ENCODE peak calls at places on chromosomes 3 and 15, in four cellular contexts. One of them, this sample, is unnamed.

GRCh38 chr3:39531066-39531465 is 63.6 kb downstream of the MOBP start:
- DNase-seq in endothelial cell of umbilical vein: no peak
- DNase-seq in esophagus muscularis mucosa: no peak
- DNase-seq in HCT116: no peak
- DNase-seq in this sample: no peak

GRCh38 chr3:140152851-140153640 is 218.1 kb downstream of the CLSTN2 start:
- DNase-seq in esophagus muscularis mucosa: peak; percentile 89
- DNase-seq in HCT116: no peak
- DNase-seq in endothelial cell of umbilical vein: no peak
- DNase-seq in this sample: peak; percentile 89

GRCh38 chr3:20141841-20142240 is 44.2 kb downstream of the SGO1 start:
- DNase-seq in esophagus muscularis mucosa: no peak
- DNase-seq in endothelial cell of umbilical vein: no peak
- DNase-seq in HCT116: no peak
- DNase-seq in this sample: no peak

GRCh38 chr15:96115642-96116041 is 214.9 kb upstream of the NR2F2 start:
- DNase-seq in esophagus muscularis mucosa: peak; percentile 45
- DNase-seq in endothelial cell of umbilical vein: no peak
- DNase-seq in HCT116: no peak
- DNase-seq in this sample: no peak

GRCh38 chr15:67595572-67595971 is 53.1 kb downstream of the MAP2K5 start:
- DNase-seq in esophagus muscularis mucosa: no peak
- DNase-seq in HCT116: no peak
- DNase-seq in endothelial cell of umbilical vein: peak; percentile 9
- DNase-seq in this sample: no peak

GRCh38 chr3:5583920-5584319 is 396.4 kb downstream of the EDEM1 start:
- DNase-seq in endothelial cell of umbilical vein: no peak
- DNase-seq in HCT116: no peak
- DNase-seq in esophagus muscularis mucosa: no peak
- DNase-seq in this sample: no peak

GRCh38 chr3:16993227-16993626 is 108.5 kb downstream of the PLCL2 start:
- DNase-seq in HCT116: no peak
- DNase-seq in esophagus muscularis mucosa: no peak
- DNase-seq in endothelial cell of umbilical vein: no peak
- DNase-seq in this sample: no peak

GRCh38 chr3:25107918-25108617 is 320.0 kb upstream of the RARB start:
- DNase-seq in HCT116: no peak
- DNase-seq in esophagus muscularis mucosa: no peak
- DNase-seq in endothelial cell of umbilical vein: no peak
- DNase-seq in this sample: no peak

GRCh38 chr3:38647217-38647970 is 2.1 kb downstream of the SCN5A start:
- DNase-seq in esophagus muscularis mucosa: peak; percentile 53
- DNase-seq in endothelial cell of umbilical vein: no peak
- DNase-seq in HCT116: no peak
- DNase-seq in this sample: no peak

GRCh38 chr3:138118863-138119766 is 3.7 kb upstream of the DZIP1L start:
- DNase-seq in endothelial cell of umbilical vein: peak; percentile 77
- DNase-seq in HCT116: peak; percentile 69
- DNase-seq in esophagus muscularis mucosa: no peak
- DNase-seq in this sample: peak; percentile 77

GRCh38 chr15:88396382-88396781 is 70.8 kb downstream of the MRPL46 start:
- DNase-seq in endothelial cell of umbilical vein: no peak
- DNase-seq in esophagus muscularis mucosa: no peak
- DNase-seq in HCT116: no peak
- DNase-seq in this sample: no peak

GRCh38 chr3:195181781-195182469 is 89.0 kb downstream of the XXYLT1 start:
- DNase-seq in HCT116: no peak
- DNase-seq in esophagus muscularis mucosa: no peak
- DNase-seq in endothelial cell of umbilical vein: peak; percentile 61
- DNase-seq in this sample: no peak

GRCh38 chr3:123096701-123097100 is 29.9 kb downstream of the PDIA5 start:
- DNase-seq in HCT116: no peak
- DNase-seq in esophagus muscularis mucosa: no peak
- DNase-seq in endothelial cell of umbilical vein: no peak
- DNase-seq in this sample: peak; percentile 66

GRCh38 chr3:50189274-50189673 is 2.1 kb upstream of the GNAT1 start:
- DNase-seq in HCT116: peak; percentile 40
- DNase-seq in esophagus muscularis mucosa: no peak
- DNase-seq in endothelial cell of umbilical vein: peak; percentile 81
- DNase-seq in this sample: peak; percentile 89

GRCh38 chr3:50187750-50188149 is 3.7 kb upstream of the GNAT1 start:
- DNase-seq in HCT116: no peak
- DNase-seq in esophagus muscularis mucosa: no peak
- DNase-seq in endothelial cell of umbilical vein: no peak
- DNase-seq in this sample: no peak

GRCh38 chr3:50192124-50192523 is 714 bp downstream of the GNAT1 start:
- DNase-seq in HCT116: no peak
- DNase-seq in esophagus muscularis mucosa: no peak
- DNase-seq in endothelial cell of umbilical vein: no peak
- DNase-seq in this sample: no peak

GRCh38 chr3:50190921-50191660 is at the start of gene GNAT1:
- DNase-seq in endothelial cell of umbilical vein: peak; percentile 18
- DNase-seq in HCT116: no peak
- DNase-seq in esophagus muscularis mucosa: no peak
- DNase-seq in this sample: no peak

GRCh38 chr3:50189989-50190388 is 1.4 kb upstream of the GNAT1 start:
- DNase-seq in endothelial cell of umbilical vein: no peak
- DNase-seq in esophagus muscularis mucosa: no peak
- DNase-seq in HCT116: no peak
- DNase-seq in this sample: no peak
- TF ChIP-seq POLR2A in endothelial cell of umbilical vein: peak; percentile 21
- TF ChIP-seq POLR2A in esophagus muscularis mucosa: no peak
- TF ChIP-seq POLR2A in HCT116: no peak
- TF ChIP-seq POLR2A in this sample: no peak

GRCh38 chr3:134795776-134796312 is 784 bp downstream of the EPHB1 start:
- DNase-seq in HCT116: no peak
- DNase-seq in esophagus muscularis mucosa: peak; percentile 89
- DNase-seq in endothelial cell of umbilical vein: no peak
- DNase-seq in this sample: peak; percentile 65
- H3K4me1 ChIP-seq in HCT116: no peaks in the 10 kb centered on the region
- H3K4me1 ChIP-seq in esophagus muscularis mucosa: peaks cover 40% of the 10 kb centered on the region
- H3K4me1 ChIP-seq in endothelial cell of umbilical vein: peaks cover 12% of the 10 kb centered on the region
- H3K4me1 ChIP-seq in this sample: peaks cover 5% of the 10 kb centered on the region

GRCh38 chr3:42655331-42655888 is 1.9 kb downstream of the ZBTB47 start:
- DNase-seq in esophagus muscularis mucosa: no peak
- DNase-seq in endothelial cell of umbilical vein: peak; percentile 11
- DNase-seq in HCT116: no peak
- DNase-seq in this sample: peak; percentile 45

GRCh38 chr3:42653560-42654330 is at the start of gene ZBTB47:
- DNase-seq in esophagus muscularis mucosa: no peak
- DNase-seq in endothelial cell of umbilical vein: peak; percentile 33
- DNase-seq in HCT116: no peak
- DNase-seq in this sample: peak; percentile 72

GRCh38 chr3:42655980-42656679 is 2.6 kb downstream of the ZBTB47 start:
- DNase-seq in esophagus muscularis mucosa: peak; percentile 91
- DNase-seq in endothelial cell of umbilical vein: peak; percentile 37
- DNase-seq in HCT116: no peak
- DNase-seq in this sample: no peak

GRCh38 chr3:42653303-42653559 is 266 bp upstream of the ZBTB47 start:
- DNase-seq in esophagus muscularis mucosa: no peak
- DNase-seq in endothelial cell of umbilical vein: no peak
- DNase-seq in HCT116: no peak
- DNase-seq in this sample: no peak

DNA sequence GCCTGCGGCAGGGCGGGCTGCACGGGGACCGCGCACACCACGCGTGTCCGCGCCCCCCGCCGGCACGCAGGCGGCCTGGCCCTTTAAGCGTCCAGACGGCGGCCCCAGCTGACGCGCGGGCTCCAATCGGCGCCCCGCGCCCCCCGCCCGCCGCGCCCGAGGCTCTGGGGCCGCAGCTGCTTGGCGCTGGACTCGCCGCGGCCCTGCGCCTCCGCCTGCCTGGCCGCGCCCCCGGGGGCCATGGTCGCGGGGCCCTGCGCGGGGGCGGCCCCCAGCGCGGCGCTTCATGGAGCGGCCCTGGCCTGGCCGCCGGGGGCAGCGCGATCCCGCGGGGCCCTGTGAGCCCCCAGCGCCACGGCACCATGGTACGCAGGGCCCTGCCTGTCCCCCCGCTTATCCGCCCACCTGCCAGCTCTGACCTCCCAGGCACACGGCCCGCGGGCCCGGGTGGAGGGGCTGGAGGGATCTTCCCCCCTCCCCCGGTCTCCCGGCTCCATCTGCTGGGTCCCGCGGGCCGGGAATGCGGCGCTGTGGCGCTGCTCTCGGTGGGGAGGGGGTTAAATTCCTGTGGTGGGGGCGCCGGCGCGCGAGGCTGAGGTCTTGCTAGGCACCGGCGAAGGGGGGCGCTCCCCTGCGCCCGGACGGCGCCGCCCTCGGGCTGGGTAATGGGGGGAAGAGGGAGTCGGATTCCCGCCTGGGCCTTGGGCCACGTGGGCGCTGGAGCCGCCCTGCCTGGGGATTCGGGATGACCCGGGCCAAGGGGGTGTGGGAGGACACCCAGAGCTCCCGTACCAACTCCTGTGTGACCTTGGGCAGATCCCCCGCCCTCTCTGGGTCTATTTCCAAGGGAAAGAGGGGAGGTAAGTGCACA is 1.1 kb downstream of the ZBTB47 start:
- DNase-seq in endothelial cell of umbilical vein: peak; percentile 43
- DNase-seq in HCT116: no peak
- DNase-seq in esophagus muscularis mucosa: no peak
- DNase-seq in this sample: peak; percentile 74
- TF ChIP-seq CTCF in endothelial cell of umbilical vein: no peak
- TF ChIP-seq CTCF in HCT116: peak; percentile 18
- TF ChIP-seq CTCF in esophagus muscularis mucosa: no peak
- TF ChIP-seq CTCF in this sample: no peak

GRCh38 chr15:66386204-66387123 is at the start of gene MAP2K1:
- DNase-seq in esophagus muscularis mucosa: peak; percentile 99
- DNase-seq in HCT116: peak; percentile 90
- DNase-seq in endothelial cell of umbilical vein: peak; percentile 98
- DNase-seq in this sample: peak; percentile 99
- TF ChIP-seq POLR2A in esophagus muscularis mucosa: peak; percentile 43
- TF ChIP-seq POLR2A in HCT116: peak; percentile 52
- TF ChIP-seq POLR2A in endothelial cell of umbilical vein: peak; percentile 46
- TF ChIP-seq POLR2A in this sample: peak; percentile 89

This sample was measured in thyroid gland.